ENCODE peak calls at places on chromosomes 5 and 9, in six cellular contexts. One of them, this sample, is unnamed.

GRCh38 chr5:172733179-172733973 is 37.6 kb downstream of the DUSP1 start:
- DNase-seq in H54: peak
- DNase-seq in ecto neural progenitor cell: peak
- DNase-seq in aorta: peak
- DNase-seq in SJSA1: peak
- DNase-seq in activated CD8-positive, alpha-beta memory T cell treated with anti-CD3 and anti-CD28 coated beads for 1 hour: no peak
- DNase-seq in this sample: no peak

GRCh38 chr5:67147768-67148167 is 48.8 kb downstream of the CD180 start:
- DNase-seq in H54: no peak
- DNase-seq in aorta: no peak
- DNase-seq in SJSA1: no peak
- DNase-seq in activated CD8-positive, alpha-beta memory T cell treated with anti-CD3 and anti-CD28 coated beads for 1 hour: no peak
- DNase-seq in ecto neural progenitor cell: no peak
- DNase-seq in this sample: no peak

GRCh38 chr5:139422307-139422893 is 16.9 kb downstream of the DNAJC18 start:
- DNase-seq in H54: peak
- DNase-seq in SJSA1: peak
- DNase-seq in aorta: no peak
- DNase-seq in ecto neural progenitor cell: no peak
- DNase-seq in activated CD8-positive, alpha-beta memory T cell treated with anti-CD3 and anti-CD28 coated beads for 1 hour: no peak
- DNase-seq in this sample: peak

GRCh38 chr5:179867476-179867875 is 8.9 kb upstream of the MRNIP start:
- DNase-seq in ecto neural progenitor cell: no peak
- DNase-seq in aorta: no peak
- DNase-seq in SJSA1: no peak
- DNase-seq in H54: no peak
- DNase-seq in activated CD8-positive, alpha-beta memory T cell treated with anti-CD3 and anti-CD28 coated beads for 1 hour: no peak
- DNase-seq in this sample: no peak

GRCh38 chr5:148641735-148642134 is 12.6 kb downstream of the HTR4 start:
- DNase-seq in activated CD8-positive, alpha-beta memory T cell treated with anti-CD3 and anti-CD28 coated beads for 1 hour: no peak
- DNase-seq in ecto neural progenitor cell: no peak
- DNase-seq in SJSA1: no peak
- DNase-seq in aorta: no peak
- DNase-seq in H54: no peak
- DNase-seq in this sample: no peak

GRCh38 chr9:104982543-104982942 is 54.6 kb upstream of the ABCA1 start:
- DNase-seq in SJSA1: no peak
- DNase-seq in activated CD8-positive, alpha-beta memory T cell treated with anti-CD3 and anti-CD28 coated beads for 1 hour: no peak
- DNase-seq in aorta: no peak
- DNase-seq in H54: no peak
- DNase-seq in ecto neural progenitor cell: no peak
- DNase-seq in this sample: no peak

GRCh38 chr5:146785065-146785464 is 93.5 kb downstream of the PPP2R2B start:
- DNase-seq in activated CD8-positive, alpha-beta memory T cell treated with anti-CD3 and anti-CD28 coated beads for 1 hour: no peak
- DNase-seq in SJSA1: no peak
- DNase-seq in H54: no peak
- DNase-seq in ecto neural progenitor cell: no peak
- DNase-seq in aorta: peak
- DNase-seq in this sample: no peak

GRCh38 chr5:140869555-140869886 is 764 bp downstream of the PCDHA11 start:
- DNase-seq in SJSA1: no peak
- DNase-seq in H54: no peak
- DNase-seq in activated CD8-positive, alpha-beta memory T cell treated with anti-CD3 and anti-CD28 coated beads for 1 hour: no peak
- DNase-seq in aorta: no peak
- DNase-seq in ecto neural progenitor cell: no peak
- DNase-seq in this sample: no peak

GRCh38 chr9:93612796-93613154 is 36.4 kb downstream of the PHF2 start:
- DNase-seq in ecto neural progenitor cell: no peak
- DNase-seq in H54: no peak
- DNase-seq in aorta: no peak
- DNase-seq in SJSA1: no peak
- DNase-seq in activated CD8-positive, alpha-beta memory T cell treated with anti-CD3 and anti-CD28 coated beads for 1 hour: no peak
- DNase-seq in this sample: no peak

This sample was measured in COLO829.